ENCODE peak calls at places on chromosomes 11 and 22, in four cellular contexts. V, X, G and F are unnamed samples.

GRCh38 chr11:33616552-33616951 is 84.1 kb downstream of the C11orf91 start:
- DNase-seq in X (no peak), V (no peak), G (no peak), F (no peak)

GRCh38 chr11:108302121-108302785 is 79.4 kb downstream of the ATM start:
- DNase-seq in G (no peak), X (no peak), V (no peak), F (no peak)

GRCh38 chr11:105670811-105671210 is 60.9 kb downstream of the GRIA4 start:
- DNase-seq in X (no peak), G (no peak), V (no peak), F (no peak)

GRCh38 chr11:123135863-123136446 is 59.1 kb downstream of the CLMP start:
- DNase-seq in X (no peak), G (no peak), V (peak), F (no peak)

GRCh38 chr11:126734752-126735151 is 265.8 kb downstream of the KIRREL3 start:
- DNase-seq in G (no peak), V (no peak), X (no peak), F (no peak)

GRCh38 chr11:45048313-45048841 is 97.7 kb upstream of the TP53I11 start:
- DNase-seq in X (no peak), G (no peak), V (peak), F (no peak)

GRCh38 chr11:7511405-7511804 is 2.4 kb upstream of the PPFIBP2 start:
- DNase-seq in X (peak), G (no peak), V (peak), F (no peak)

GRCh38 chr11:122167100-122167499 is 51.1 kb upstream of the BLID start:
- DNase-seq in V (no peak), X (no peak), G (no peak), F (no peak)

GRCh38 chr22:50531546-50532352 is 1.9 kb upstream of the TYMP start:
- DNase-seq in G (peak), X (peak), V (peak), F (peak)

GRCh38 chr11:134532921-134533421 is 120.9 kb upstream of the B3GAT1 start:
- DNase-seq in X (no peak), V (peak), G (no peak), F (peak)

GRCh38 chr22:45482169-45482568 is 20.5 kb upstream of the FBLN1 start:
- DNase-seq in V (no peak), G (no peak), X (no peak), F (no peak)

GRCh38 chr22:25021409-25021808 is 68.9 kb downstream of the KIAA1671 start:
- DNase-seq in X (no peak), V (no peak), G (no peak), F (no peak)

GRCh38 chr22:40449676-40450035 is 79.3 kb downstream of the SGSM3 start:
- DNase-seq in G (no peak), V (no peak), X (no peak), F (no peak)

GRCh38 chr11:120125005-120125404 is 12.9 kb downstream of the TRIM29 start:
- DNase-seq in V (no peak), G (no peak), X (peak), F (no peak)

GRCh38 chr11:93715797-93716396 is 25.4 kb downstream of the TAF1D start:
- DNase-seq in G (no peak), V (peak), X (no peak), F (no peak)

GRCh38 chr22:39114157-39114511 is 17.1 kb downstream of the APOBEC3H start:
- DNase-seq in G (no peak), V (no peak), X (no peak), F (no peak)

GRCh38 chr22:35838849-35839646 is 121.4 kb downstream of the APOL5 start:
- DNase-seq in X (peak), G (no peak), V (peak), F (no peak)

GRCh38 chr22:48805516-48805915 is 1022.2 kb downstream of the BRD1 start:
- DNase-seq in V (no peak), G (no peak), X (no peak), F (no peak)

GRCh38 chr11:96257972-96258951 is 84.7 kb downstream of the MAML2 start:
- DNase-seq in X (no peak), G (peak), V (no peak), F (no peak)

GRCh38 chr11:119763071-119763715 is 34.2 kb upstream of the NECTIN1 start:
- DNase-seq in X (no peak), G (no peak), V (no peak), F (no peak)

GRCh38 chr11:57568330-57568766 is 876 bp upstream of the UBE2L6 start:
- DNase-seq in V (peak), G (no peak), X (peak), F (peak)

GRCh38 chr11:62044639-62045121 is 77.2 kb upstream of the FTH1 start:
- DNase-seq in X (no peak), G (no peak), V (no peak), F (no peak)

GRCh38 chr22:27808730-27809129 is 7.2 kb upstream of the MN1 start:
- DNase-seq in V (no peak), G (no peak), X (no peak), F (no peak)

DNA sequence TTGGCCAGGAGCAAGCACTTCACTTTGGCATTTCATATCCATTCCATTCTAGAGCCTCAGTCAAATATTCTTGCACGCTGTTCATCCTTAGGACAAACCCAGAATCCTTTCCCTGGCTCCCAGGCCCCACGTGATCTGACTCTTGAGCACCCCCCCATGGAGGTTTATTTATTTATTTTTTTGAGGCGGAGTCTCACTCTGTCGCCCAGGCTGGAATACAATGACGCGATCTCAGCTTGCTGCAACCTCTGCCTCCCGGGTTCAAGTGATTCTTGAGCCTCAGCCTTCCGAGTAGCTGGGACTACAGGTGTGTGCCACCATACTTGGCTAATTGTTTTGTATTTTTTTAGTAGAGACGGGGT is 12.7 kb upstream of the TSGA10IP start:
- DNase-seq in G (no peak), X (no peak), V (no peak), F (no peak)
- TF ChIP-seq CTCF in G (no peak), X (no peak), V (no peak), F (no peak)

DNA sequence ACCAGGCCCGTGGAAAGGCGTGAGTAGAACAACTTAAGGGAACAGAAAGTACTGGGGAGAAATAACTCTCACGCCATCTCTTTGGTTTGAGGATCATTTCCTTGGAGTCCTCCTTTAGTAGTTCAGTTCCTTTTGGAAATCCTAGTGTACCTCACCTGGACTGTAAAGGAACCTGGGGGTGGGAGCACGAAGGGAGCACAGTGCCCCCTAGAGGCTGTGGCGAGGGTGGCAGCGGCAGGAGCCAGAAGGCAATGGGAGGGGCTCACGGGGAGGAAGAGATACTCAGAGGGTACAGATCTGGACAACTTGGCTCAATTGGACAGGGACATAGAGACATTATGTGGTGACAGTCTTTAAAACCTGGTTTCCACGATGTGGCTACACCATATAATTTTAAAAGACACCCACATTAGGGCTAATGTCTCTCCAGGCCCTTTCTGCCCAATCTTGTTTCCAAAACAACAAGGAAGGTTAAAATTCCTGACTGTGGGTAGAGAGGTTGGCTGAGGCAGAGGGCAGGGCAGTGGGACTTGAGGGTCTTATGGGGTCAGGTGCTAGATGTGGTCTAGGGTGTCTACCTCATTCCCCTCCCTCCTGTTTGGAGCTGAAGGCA is 87.0 kb downstream of the CSNK2A3 start:
- DNase-seq in G (peak), V (peak), X (peak), F (peak)
- TF ChIP-seq CTCF in G (peak), V (peak), X (peak), F (peak)

GRCh38 chr22:20000246-20001081 is 16.2 kb downstream of the ARVCF start:
- DNase-seq in V (peak), G (no peak), X (peak), F (no peak)
- TF ChIP-seq CTCF in V (no peak), G (no peak), X (no peak), F (no peak)

GRCh38 chr11:75790986-75791385 is 22.4 kb downstream of the DGAT2 start:
- DNase-seq in X (no peak), G (no peak), V (no peak), F (no peak)
- TF ChIP-seq CTCF in X (no peak), G (no peak), V (no peak), F (no peak)

GRCh38 chr22:20858615-20859416 is at the start of the genes PI4KA and SNAP29:
- DNase-seq in V (peak), X (peak), G (peak), F (peak)
- TF ChIP-seq CTCF in V (no peak), X (no peak), G (peak), F (no peak)

GRCh38 chr11:22536036-22536435 is 89.6 kb downstream of the FANCF start:
- DNase-seq in G (no peak), X (no peak), V (no peak), F (no peak)

DNA sequence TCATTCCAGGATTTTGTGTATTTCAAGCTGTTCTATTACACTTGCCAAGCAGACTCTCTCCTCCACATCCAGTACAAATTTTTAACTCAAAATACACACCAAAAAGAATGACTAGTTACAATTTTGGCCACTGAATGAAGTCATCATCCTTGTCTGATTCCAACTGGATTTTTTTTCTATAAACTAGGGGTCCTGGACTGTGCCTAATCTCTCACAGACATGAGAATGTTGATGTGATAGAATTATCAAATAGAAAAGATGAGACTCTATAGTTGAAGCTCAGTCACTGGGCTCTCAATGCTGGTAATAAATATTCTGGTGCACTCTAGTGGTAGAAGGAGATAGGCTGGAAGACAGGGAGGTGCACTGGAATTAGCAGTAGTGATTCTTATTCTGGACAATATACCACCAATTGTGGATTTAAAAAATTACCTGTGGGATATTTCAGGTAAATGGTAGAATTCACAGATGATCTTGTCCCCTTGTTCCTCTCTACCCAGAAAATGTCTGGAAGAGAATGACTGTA is 85.7 kb downstream of the FANCF start:
- DNase-seq in V (no peak), G (no peak), X (no peak), F (no peak)
- TF ChIP-seq CTCF in V (peak), G (no peak), X (peak), F (no peak)

GRCh38 chr22:30254307-30254706 is 7.7 kb upstream of the LIF start:
- DNase-seq in G (no peak), V (no peak), X (no peak), F (no peak)
- TF ChIP-seq CTCF in G (no peak), V (no peak), X (no peak), F (no peak)

GRCh38 chr11:125180413-125181305 is 16.1 kb downstream of the PKNOX2 start:
- DNase-seq in G (no peak), V (no peak), X (no peak), F (no peak)
- TF ChIP-seq CTCF in G (no peak), V (no peak), X (no peak), F (no peak)